ENCODE peak calls at places on chromosomes 4 and X, in ten cellular contexts. J is NCI-H460; C is mesendoderm; U is ovary; P is neural crest cell; V is effector memory CD8-positive, alpha-beta T cell; T is stimulated activated CD8-positive, alpha-beta memory T cell treated with anti-CD3 and anti-CD28 coated beads, Interleukin-4, amount 100 ng/mL, for 24 hours; S is cerebellum; Q is A172; X is iPS-NIHi11. L is an unnamed sample.

GRCh38 chr4:1799364-1799996 is 6.4 kb downstream of the FGFR3 start:
- DNase-seq in J (no peak), S (no peak), V (no peak), Q (no peak), C (no peak), U (no peak), X (no peak), P (no peak), T (no peak), L (no peak)

GRCh38 chrX:110794601-110795000 is 1.0 kb downstream of the CHRDL1 start:
- DNase-seq in U (no peak), P (no peak), S (no peak), J (no peak), Q (no peak), V (no peak), T (no peak), C (no peak), X (no peak), L (no peak)

GRCh38 chr4:165692082-165692481 is 181.0 kb upstream of the TLL1 start:
- DNase-seq in S (no peak), T (no peak), C (no peak), P (no peak), X (no peak), U (no peak), J (no peak), V (no peak), Q (no peak), L (no peak)

GRCh38 chrX:85379174-85379907 is at the start of gene POF1B:
- DNase-seq in S (no peak), V (no peak), Q (no peak), T (no peak), J (peak), P (no peak), X (peak), C (peak), U (no peak), L (no peak)

GRCh38 chr4:159764343-159764952 is 661.6 kb downstream of the RAPGEF2 start:
- DNase-seq in C (peak), Q (peak), S (peak), T (no peak), U (no peak), X (peak), V (no peak), P (peak), J (peak), L (no peak)

GRCh38 chrX:76279007-76279406 is 106.1 kb downstream of the PBDC1 start:
- DNase-seq in J (peak), C (peak), U (no peak), X (peak), V (peak), P (peak), Q (peak), S (peak), T (peak), L (no peak)

GRCh38 chrX:28205126-28205525 is 223.9 kb upstream of the DCAF8L1 start:
- DNase-seq in V (no peak), P (no peak), J (no peak), U (no peak), C (no peak), Q (no peak), S (no peak), X (no peak), T (no peak), L (no peak)

GRCh38 chr4:56648245-56649151 is 32.6 kb downstream of the HOPX start:
- DNase-seq in V (no peak), T (no peak), X (no peak), J (no peak), Q (no peak), S (no peak), P (no peak), C (no peak), U (no peak), L (no peak)

GRCh38 chr4:139208404-139208945 is 31.5 kb upstream of the ELF2 start:
- DNase-seq in U (no peak), P (no peak), C (no peak), S (no peak), J (no peak), T (no peak), V (no peak), Q (no peak), X (no peak), L (no peak)

GRCh38 chrX:46582964-46583363 is 9.4 kb downstream of the CHST7 start:
- DNase-seq in T (no peak), U (no peak), V (no peak), C (no peak), P (no peak), S (no peak), J (no peak), Q (peak), X (no peak), L (no peak)

GRCh38 chr4:55561884-55562283 is 15.2 kb upstream of the CLOCK start:
- DNase-seq in X (no peak), J (no peak), U (no peak), C (no peak), P (no peak), Q (no peak), V (no peak), T (no peak), S (no peak), L (no peak)

GRCh38 chr4:169345207-169345788 is 74.5 kb upstream of the SH3RF1 start:
- DNase-seq in J (no peak), V (no peak), S (no peak), X (no peak), Q (peak), C (no peak), U (no peak), T (no peak), P (no peak), L (no peak)

GRCh38 chrX:97065973-97066372 is 182.3 kb downstream of the RPA4 start:
- DNase-seq in U (no peak), S (no peak), J (no peak), X (no peak), V (no peak), P (no peak), Q (no peak), C (no peak), T (no peak), L (no peak)

GRCh38 chr4:30718021-30718888 is 1.9 kb upstream of the PCDH7 start:
- DNase-seq in T (no peak), Q (peak), J (no peak), X (peak), V (no peak), S (no peak), U (peak), C (peak), P (peak), L (no peak)

GRCh38 chrX:21978346-21978745 is 37.8 kb downstream of the SMS start:
- DNase-seq in C (no peak), P (no peak), J (no peak), V (no peak), Q (no peak), S (no peak), T (no peak), U (no peak), X (no peak), L (no peak)

GRCh38 chr4:102321260-102321991 is 23.9 kb downstream of the SLC39A8 start:
- DNase-seq in S (no peak), P (no peak), T (no peak), Q (no peak), X (no peak), C (peak), J (no peak), V (no peak), U (no peak), L (no peak)

GRCh38 chr4:54063737-54064316 is 578 bp downstream of the CHIC2 start:
- DNase-seq in V (peak), S (no peak), P (peak), U (peak), J (no peak), T (peak), C (peak), X (peak), Q (no peak), L (no peak)

GRCh38 chrX:3465017-3465416 is 118.6 kb upstream of the MXRA5 start:
- DNase-seq in P (no peak), C (no peak), U (no peak), V (no peak), Q (no peak), X (no peak), S (no peak), T (no peak), J (no peak), L (no peak)

GRCh38 chr4:13988347-13989265 is 361.1 kb upstream of the BOD1L1 start:
- DNase-seq in S (peak), V (no peak), J (peak), T (no peak), P (no peak), X (no peak), C (peak), Q (peak), U (peak), L (no peak)

GRCh38 chrX:31969714-31970113 is 897.9 kb upstream of the FTHL17 start:
- DNase-seq in V (no peak), Q (no peak), U (no peak), T (no peak), P (no peak), J (no peak), S (peak), C (no peak), X (no peak), L (no peak)

GRCh38 chrX:53526999-53527398 is 92.8 kb upstream of the HSD17B10 start:
- DNase-seq in Q (no peak), T (no peak), S (no peak), U (no peak), V (no peak), C (no peak), J (no peak), X (no peak), P (no peak), L (no peak)

GRCh38 chr4:15893967-15894366 is 44.6 kb downstream of the FGFBP1 start:
- DNase-seq in V (no peak), T (no peak), X (no peak), Q (peak), P (no peak), C (no peak), J (peak), S (no peak), U (no peak), L (no peak)

GRCh38 chrX:2404816-2405215 is 96.0 kb downstream of the DHRSX start:
- DNase-seq in T (no peak), U (no peak), C (no peak), S (no peak), V (no peak), J (no peak), X (no peak), Q (no peak), P (no peak), L (no peak)

GRCh38 chrX:38055170-38055847 is 49.0 kb downstream of the SYTL5 start:
- DNase-seq in C (no peak), S (no peak), P (no peak), V (no peak), X (no peak), U (no peak), J (no peak), Q (peak), T (no peak), L (no peak)

GRCh38 chr4:3445111-3445820 is 3.5 kb downstream of the HGFAC start:
- DNase-seq in Q (no peak), V (no peak), C (no peak), P (no peak), J (no peak), X (no peak), T (no peak), S (no peak), U (no peak), L (no peak)

GRCh38 chr4:8771666-8772065 is 100.0 kb downstream of the HMX1 start:
- DNase-seq in P (no peak), U (no peak), J (no peak), T (no peak), X (no peak), S (no peak), Q (no peak), C (no peak), V (no peak), L (no peak)

GRCh38 chr4:6355052-6355451 is 85.4 kb downstream of the WFS1 start:
- DNase-seq in C (peak), U (no peak), P (no peak), Q (no peak), T (no peak), J (no peak), X (no peak), V (no peak), S (no peak), L (no peak)

GRCh38 chr4:147731611-147732515 is at the start of gene ARHGAP10:
- DNase-seq in P (peak), V (peak), U (peak), X (peak), J (peak), S (peak), Q (peak), C (peak), T (peak), L (peak)

GRCh38 chr4:79331126-79331876 is 5.4 kb upstream of the NAA11 start:
- DNase-seq in J (no peak), P (no peak), T (no peak), X (no peak), V (no peak), S (no peak), U (no peak), C (no peak), Q (peak), L (no peak)

GRCh38 chr4:113436360-113436759 is 325.2 kb downstream of the CAMK2D start:
- DNase-seq in S (no peak), P (no peak), Q (peak), C (no peak), J (no peak), U (no peak), T (no peak), V (no peak), X (no peak), L (no peak)

GRCh38 chr4:170001688-170002267 is 24.4 kb downstream of the MFAP3L start:
- DNase-seq in X (no peak), S (no peak), J (no peak), Q (no peak), P (no peak), V (no peak), C (peak), U (no peak), T (no peak), L (no peak)

GRCh38 chrX:12956704-12957541 is 18.0 kb upstream of the TMSB4X start:
- DNase-seq in Q (peak), C (peak), V (peak), U (no peak), X (peak), S (no peak), P (no peak), T (no peak), J (no peak), L (no peak)

GRCh38 chrX:124362072-124362471 is 15.7 kb downstream of the SH2D1A start:
- DNase-seq in C (no peak), V (no peak), U (no peak), P (no peak), S (no peak), X (no peak), J (no peak), Q (no peak), T (no peak), L (no peak)

L was measured in omental fat pad.